ENCODE peak calls at places on chromosomes 16 and 17, in seven cellular contexts. Y is RWPE2; Z is activated CD8-positive, alpha-beta T cell treated with anti-CD3 and anti-CD28 coated beads, Interleukin-2, amount 10 ng/mL, durations not matched to agents 7 days and 5 days; L is iris pigment epithelial cell; S is T-helper 22 cell; T is COR-L47; A is substantia nigra. R is an unnamed sample.
A peak's percentile ranks its signal among the peaks of the same experiment; 100 is the strongest.

GRCh38 chr16:27231692-27232060 is 28.4 kb downstream of the KDM8 start:
- DNase-seq in A (no peak), Y (no peak), S (no peak), Z (no peak), L (no peak), T (no peak), R (no peak)

GRCh38 chr17:79995691-79996090 is 40.0 kb downstream of the TBC1D16 start:
- DNase-seq in A (no peak), Z (no peak), L (peak; percentile 8), Y (no peak), T (no peak), S (no peak), R (no peak)

GRCh38 chr16:1333149-1333812 is at the start of gene BAIAP3:
- DNase-seq in Z (peak; percentile 60), S (no peak), L (peak; percentile 25), A (no peak), Y (no peak), T (no peak), R (peak; percentile 32)

GRCh38 chr17:15264542-15264941 is 584 bp downstream of the PMP22 start:
- DNase-seq in L (no peak), T (no peak), S (no peak), A (no peak), Z (no peak), Y (no peak), R (no peak)

GRCh38 chr16:4410335-4411075 is 5.9 kb downstream of the CORO7 start:
- DNase-seq in A (peak; percentile 17), S (no peak), T (peak; percentile 59), Y (no peak), Z (no peak), L (peak; percentile 95), R (peak; percentile 92)

GRCh38 chr17:29747660-29748059 is 124.9 kb upstream of the CORO6 start:
- DNase-seq in T (no peak), L (peak; percentile 42), Z (no peak), Y (no peak), A (no peak), S (no peak), R (no peak)

GRCh38 chr17:27315322-27315721 is 21.4 kb downstream of the WSB1 start:
- DNase-seq in L (peak; percentile 93), Z (no peak), Y (no peak), T (no peak), S (no peak), A (no peak), R (peak; percentile 90)

GRCh38 chr17:48596000-48596734 is 2.6 kb upstream of the HOXB5 start:
- DNase-seq in L (no peak), Z (peak; percentile 50), A (no peak), S (no peak), T (no peak), Y (no peak), R (no peak)

GRCh38 chr17:17963694-17964436 is 8.3 kb downstream of the TOM1L2 start:
- DNase-seq in Y (no peak), L (no peak), Z (no peak), T (no peak), S (no peak), A (no peak), R (no peak)

GRCh38 chr17:6786618-6787017 is 10.6 kb downstream of the FBXO39 start:
- DNase-seq in T (no peak), L (peak; percentile 81), S (no peak), Y (no peak), Z (no peak), A (no peak), R (peak; percentile 90)

GRCh38 chr17:57970706-57971105 is 15.5 kb upstream of the CUEDC1 start:
- DNase-seq in Z (peak; percentile 17), T (no peak), Y (no peak), S (no peak), L (no peak), A (no peak), R (no peak)

GRCh38 chr16:53611151-53611802 is 92.4 kb downstream of the RPGRIP1L start:
- DNase-seq in Y (no peak), L (no peak), T (no peak), S (no peak), A (no peak), Z (no peak), R (peak; percentile 11)

GRCh38 chr16:53055603-53056527 is 1.1 kb downstream of the CHD9 start:
- DNase-seq in A (no peak), Z (peak; percentile 26), T (no peak), S (no peak), L (peak; percentile 80), Y (no peak), R (peak; percentile 92)

GRCh38 chr16:86519649-86520316 is 9.5 kb downstream of the FOXF1 start:
- DNase-seq in T (peak; percentile 29), L (peak; percentile 59), Y (no peak), Z (peak; percentile 59), S (peak; percentile 11), A (no peak), R (peak; percentile 55)

GRCh38 chr16:77807-78443 is at the start of gene MPG:
- DNase-seq in S (peak; percentile 69), L (peak; percentile 76), T (peak; percentile 64), A (peak; percentile 55), Z (peak; percentile 87), Y (no peak), R (peak; percentile 85)

GRCh38 chr16:7148606-7149005 is 184.0 kb upstream of the RBFOX1 start:
- DNase-seq in S (no peak), A (no peak), Y (no peak), T (no peak), L (no peak), Z (no peak), R (no peak)

GRCh38 chr16:4868573-4868972 is 21.3 kb downstream of the UBN1 start:
- DNase-seq in L (no peak), Z (no peak), Y (no peak), S (no peak), T (no peak), A (no peak), R (no peak)

GRCh38 chr17:42010898-42011516 is 6.2 kb downstream of the DNAJC7 start:
- DNase-seq in Z (no peak), Y (no peak), L (peak; percentile 54), T (no peak), S (no peak), A (no peak), R (peak; percentile 68)

GRCh38 chr16:424033-424622 is 1.3 kb upstream of the RAB11FIP3 start:
- DNase-seq in Z (no peak), S (no peak), A (no peak), Y (peak; percentile 83), L (peak; percentile 95), T (no peak), R (peak; percentile 97)

GRCh38 chr17:32769846-32770245 is 107.1 kb downstream of the MYO1D start:
- DNase-seq in L (no peak), A (no peak), T (peak; percentile 23), Z (no peak), S (no peak), Y (no peak), R (no peak)

GRCh38 chr17:31393749-31394146 is 2.3 kb downstream of the RAB11FIP4 start:
- DNase-seq in Z (no peak), L (no peak), S (no peak), T (no peak), Y (no peak), A (no peak), R (no peak)

GRCh38 chr16:66751135-66751991 is at the start of gene DYNC1LI2:
- DNase-seq in Y (peak; percentile 79), T (peak; percentile 68), Z (peak; percentile 84), A (peak; percentile 61), L (peak; percentile 72), S (peak; percentile 65), R (peak; percentile 72)

GRCh38 chr17:31489295-31490018 is 98.0 kb downstream of the RAB11FIP4 start:
- DNase-seq in A (no peak), L (no peak), Y (no peak), T (no peak), Z (peak; percentile 42), S (no peak), R (no peak)

GRCh38 chr17:56918916-56919315 is 5.1 kb upstream of the TRIM25 start:
- DNase-seq in T (no peak), A (no peak), L (peak; percentile 76), Y (no peak), S (no peak), Z (no peak), R (peak; percentile 87)

GRCh38 chr17:17740627-17741237 is 59.5 kb downstream of the RAI1 start:
- DNase-seq in S (no peak), Z (peak; percentile 46), A (no peak), T (no peak), Y (no peak), L (no peak), R (no peak)

GRCh38 chr16:67481561-67482259 is 753 bp upstream of the ATP6V0D1 start:
- DNase-seq in T (no peak), Z (peak; percentile 71), S (peak; percentile 11), Y (no peak), A (no peak), L (peak; percentile 17), R (peak; percentile 64)

GRCh38 chr17:76667786-76668453 is 24.4 kb upstream of the ST6GALNAC1 start:
- DNase-seq in A (no peak), Z (no peak), Y (no peak), S (no peak), T (no peak), L (peak; percentile 45), R (peak; percentile 51)

GRCh38 chr16:48999508-48999907 is 282.1 kb downstream of the CBLN1 start:
- DNase-seq in Z (no peak), A (no peak), S (no peak), Y (no peak), T (no peak), L (no peak), R (no peak)

GRCh38 chr17:65243838-65244237 is 106.7 kb downstream of the RGS9 start:
- DNase-seq in A (no peak), T (peak; percentile 66), S (no peak), Z (no peak), L (peak; percentile 21), Y (no peak), R (peak; percentile 56)

GRCh38 chr16:35399133-35399532 is 1939.7 kb downstream of the TP53TG3F start:
- DNase-seq in T (no peak), L (no peak), Y (no peak), S (no peak), Z (no peak), A (no peak), R (no peak)

GRCh38 chr17:40886090-40886489 is 1.0 kb upstream of the KRT20 start:
- DNase-seq in A (no peak), Z (no peak), T (no peak), Y (no peak), L (peak; percentile 33), S (no peak), R (peak; percentile 5)

GRCh38 chr16:4288148-4288921 is 15.5 kb upstream of the TFAP4 start:
- DNase-seq in T (peak; percentile 65), L (peak; percentile 47), A (peak; percentile 14), S (peak; percentile 56), Z (peak; percentile 85), Y (no peak), R (peak; percentile 79)

GRCh38 chr17:51948128-51948527 is 210.4 kb downstream of the CA10 start:
- DNase-seq in Z (no peak), T (no peak), A (no peak), L (no peak), S (no peak), Y (peak; percentile 66), R (no peak)

GRCh38 chr16:52068447-52069074 is 478.4 kb downstream of the TOX3 start:
- DNase-seq in Y (no peak), L (peak; percentile 21), S (no peak), Z (no peak), T (peak; percentile 63), A (no peak), R (peak; percentile 13)

GRCh38 chr17:38911081-38911730 is 14.2 kb upstream of the LASP1NB start:
- DNase-seq in Y (peak; percentile 44), Z (no peak), S (no peak), L (no peak), A (no peak), T (no peak), R (no peak)

GRCh38 chr17:77755410-77755963 is 203.0 kb upstream of the TNRC6C start:
- DNase-seq in S (no peak), Z (no peak), T (no peak), A (no peak), L (no peak), Y (peak; percentile 38), R (no peak)

GRCh38 chr16:11668590-11669379 is 530 bp downstream of the SNN start:
- DNase-seq in Z (no peak), L (no peak), Y (no peak), S (no peak), T (no peak), A (no peak), R (no peak)

GRCh38 chr16:21069986-21070385 is 80.7 kb downstream of the DNAH3 start:
- DNase-seq in Z (no peak), L (no peak), S (no peak), Y (no peak), A (no peak), T (no peak), R (no peak)

R was measured in cardiac fibroblast.